ENCODE peak calls at places on chromosomes 4 and X, in four cellular contexts. One of them, this sample, is unnamed.

GRCh38 chr4:109026588-109026987 is 263.7 kb upstream of the ETNPPL start:
- DNase-seq in IMR-90: peak; percentile 71
- DNase-seq in HepG2: no peak
- DNase-seq in A549: no peak
- DNase-seq in this sample: no peak

GRCh38 chr4:24742773-24743676 is 52.3 kb upstream of the SOD3 start:
- DNase-seq in HepG2: no peak
- DNase-seq in A549: no peak
- DNase-seq in IMR-90: no peak
- DNase-seq in this sample: no peak

GRCh38 chr4:94451051-94451404 is 714 bp upstream of the PDLIM5 start:
- DNase-seq in IMR-90: no peak
- DNase-seq in A549: no peak
- DNase-seq in HepG2: no peak
- DNase-seq in this sample: no peak

GRCh38 chrX:100662791-100663190 is 18.8 kb downstream of the SRPX2 start:
- DNase-seq in A549: no peak
- DNase-seq in IMR-90: peak; percentile 46
- DNase-seq in HepG2: no peak
- DNase-seq in this sample: no peak

GRCh38 chr4:10164877-10165283 is 48.3 kb upstream of the WDR1 start:
- DNase-seq in IMR-90: peak; percentile 42
- DNase-seq in A549: peak; percentile 17
- DNase-seq in HepG2: peak; percentile 14
- DNase-seq in this sample: peak; percentile 44

GRCh38 chrX:149871940-149872339 is 9.0 kb upstream of the MAGEA8 start:
- DNase-seq in A549: no peak
- DNase-seq in IMR-90: no peak
- DNase-seq in HepG2: peak; percentile 10
- DNase-seq in this sample: peak; percentile 10

GRCh38 chr4:103424853-103425252 is 226.7 kb upstream of the CENPE start:
- DNase-seq in A549: peak; percentile 3
- DNase-seq in HepG2: peak; percentile 71
- DNase-seq in IMR-90: no peak
- DNase-seq in this sample: no peak

GRCh38 chr4:149291463-149291862 is 524.2 kb downstream of the IQCM start:
- DNase-seq in HepG2: no peak
- DNase-seq in IMR-90: peak; percentile 43
- DNase-seq in A549: no peak
- DNase-seq in this sample: no peak

GRCh38 chrX:109879991-109880390 is 122.9 kb upstream of the TMEM164 start:
- DNase-seq in HepG2: no peak
- DNase-seq in IMR-90: no peak
- DNase-seq in A549: no peak
- DNase-seq in this sample: no peak
- TF ChIP-seq CEBPB in HepG2: no peak
- TF ChIP-seq CEBPB in IMR-90: no peak
- TF ChIP-seq CEBPB in A549: no peak
- TF ChIP-seq CEBPB in this sample: no peak

DNA sequence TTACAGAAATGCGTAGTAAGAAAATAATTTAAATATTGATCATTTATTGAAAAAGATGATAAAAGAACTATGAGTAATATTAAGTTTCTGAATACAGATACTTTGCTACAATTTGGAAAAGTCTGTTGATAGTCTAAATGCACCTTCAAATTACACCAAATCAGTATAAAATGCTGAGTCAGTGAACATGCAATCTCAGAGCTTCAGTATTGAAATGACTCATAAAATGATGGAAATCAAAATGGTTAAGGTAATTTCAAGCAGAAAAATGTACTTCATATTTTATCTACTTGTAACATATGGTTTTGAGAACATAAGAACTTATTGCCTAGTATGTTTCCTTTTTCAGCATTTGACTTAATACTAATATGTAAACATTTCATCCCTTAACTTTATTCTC is 448.2 kb downstream of the PCDH10 start:
- DNase-seq in IMR-90: no peak
- DNase-seq in A549: no peak
- DNase-seq in HepG2: no peak
- DNase-seq in this sample: no peak
- TF ChIP-seq CEBPB in IMR-90: no peak
- TF ChIP-seq CEBPB in A549: no peak
- TF ChIP-seq CEBPB in HepG2: no peak
- TF ChIP-seq CEBPB in this sample: no peak

GRCh38 chrX:94045724-94046123 is 371.7 kb downstream of the FAM133A start:
- DNase-seq in A549: no peak
- DNase-seq in HepG2: no peak
- DNase-seq in IMR-90: no peak
- DNase-seq in this sample: no peak
- TF ChIP-seq CEBPB in A549: no peak
- TF ChIP-seq CEBPB in HepG2: no peak
- TF ChIP-seq CEBPB in IMR-90: no peak
- TF ChIP-seq CEBPB in this sample: no peak

DNA sequence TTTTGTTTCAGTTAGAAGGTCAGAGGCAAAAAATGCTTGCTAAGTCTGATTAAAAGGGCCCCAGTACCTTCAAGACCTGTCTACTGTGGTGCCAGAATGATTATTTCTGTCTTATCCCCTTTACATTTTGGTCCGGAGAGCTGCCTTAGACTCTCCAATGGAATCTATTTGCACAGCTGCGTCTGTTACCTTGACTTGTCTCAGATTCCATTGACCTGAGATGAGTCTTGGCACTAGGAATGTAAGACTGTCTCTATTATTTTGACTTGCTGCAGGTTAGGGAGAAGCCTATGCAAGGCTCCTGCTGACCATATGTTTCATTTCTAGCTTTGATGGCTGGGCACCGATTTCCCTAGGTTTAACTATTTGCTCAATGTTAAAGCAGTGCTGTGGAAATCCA is 457.6 kb downstream of the KCTD8 start:
- DNase-seq in IMR-90: no peak
- DNase-seq in HepG2: no peak
- DNase-seq in A549: no peak
- DNase-seq in this sample: no peak
- TF ChIP-seq CEBPB in IMR-90: no peak
- TF ChIP-seq CEBPB in HepG2: no peak
- TF ChIP-seq CEBPB in A549: no peak
- TF ChIP-seq CEBPB in this sample: no peak